ENCODE peak calls at places on chromosomes 1 and 21, in ten cellular contexts. P, H, U, S, D, Q, J, X, R and W are unnamed samples.

GRCh38 chr1:147273409-147274307 is 31.2 kb downstream of the CHD1L start:
- DNase-seq in P (no peak), H (no peak), U (no peak), S (peak; percentile 82), D (peak; percentile 38), Q (peak; percentile 40), J (peak; percentile 82), X (peak; percentile 79), R (no peak), W (peak; percentile 30)

GRCh38 chr21:39033878-39034589 is 149.2 kb downstream of the PSMG1 start:
- DNase-seq in P (no peak), H (peak; percentile 90), U (no peak), S (no peak), D (no peak), Q (peak; percentile 31), J (no peak), X (no peak), R (no peak), W (no peak)

GRCh38 chr1:98049370-98050115 is 128.7 kb upstream of the DPYD start:
- DNase-seq in P (no peak), H (no peak), U (no peak), S (peak; percentile 67), D (no peak), Q (no peak), J (no peak), X (peak; percentile 56), R (peak; percentile 16), W (no peak)

GRCh38 chr1:27394282-27394658 is 1.8 kb downstream of the GPR3 start:
- DNase-seq in P (no peak), H (no peak), U (no peak), S (no peak), D (no peak), Q (no peak), J (no peak), X (no peak), R (no peak), W (no peak)

GRCh38 chr1:197129698-197130097 is 16.8 kb downstream of the ASPM start:
- DNase-seq in P (no peak), H (no peak), U (no peak), S (no peak), D (no peak), Q (no peak), J (no peak), X (no peak), R (no peak), W (no peak)

GRCh38 chr1:188027613-188028012 is 1198.9 kb downstream of the PLA2G4A start:
- DNase-seq in P (no peak), H (no peak), U (no peak), S (peak; percentile 88), D (no peak), Q (no peak), J (peak; percentile 71), X (peak; percentile 97), R (no peak), W (peak; percentile 15)

GRCh38 chr1:21755067-21755466 is 27.9 kb downstream of the USP48 start:
- DNase-seq in P (no peak), H (no peak), U (no peak), S (no peak), D (no peak), Q (no peak), J (no peak), X (no peak), R (no peak), W (no peak)

GRCh38 chr1:143691400-143691891 is 280.3 kb downstream of the FAM72C start:
- DNase-seq in P (no peak), H (no peak), U (no peak), S (peak; percentile 69), D (no peak), Q (no peak), J (no peak), X (no peak), R (no peak), W (peak; percentile 7)

GRCh38 chr1:47262787-47263413 is 30.9 kb upstream of the TAL1 start:
- DNase-seq in P (no peak), H (peak; percentile 53), U (no peak), S (peak; percentile 46), D (peak; percentile 11), Q (peak; percentile 47), J (peak; percentile 14), X (peak; percentile 29), R (peak; percentile 35), W (no peak)

GRCh38 chr1:220926146-220926545 is 46.9 kb downstream of the HLX start:
- DNase-seq in P (no peak), H (no peak), U (no peak), S (peak; percentile 40), D (no peak), Q (no peak), J (peak; percentile 16), X (no peak), R (no peak), W (no peak)